ENCODE peak calls at places on chromosomes 16 and 17, in six cellular contexts. E, V, J, S, T and Z are unnamed samples.

GRCh38 chr17:45895969-45896793 is 1.8 kb downstream of the MAPT start:
- DNase-seq in E (no peak), V (peak), J (peak), S (no peak), T (no peak), Z (peak)

GRCh38 chr17:43905400-43905984 is 1.8 kb downstream of the MPP2 start:
- DNase-seq in E (no peak), V (peak), J (no peak), S (no peak), T (no peak), Z (no peak)

GRCh38 chr17:44707755-44708400 is 587 bp upstream of the DBF4B start:
- DNase-seq in E (peak), V (no peak), J (no peak), S (no peak), T (no peak), Z (no peak)

GRCh38 chr16:77066896-77067496 is 124.0 kb upstream of the MON1B start:
- DNase-seq in E (no peak), V (no peak), J (no peak), S (no peak), T (no peak), Z (no peak)

GRCh38 chr16:35776-36305 is 17.6 kb downstream of the POLR3K start:
- DNase-seq in E (no peak), V (no peak), J (no peak), S (no peak), T (no peak), Z (peak)

GRCh38 chr17:68383443-68384321 is 73.6 kb downstream of the WIPI1 start:
- DNase-seq in E (peak), V (no peak), J (peak), S (no peak), T (no peak), Z (peak)

GRCh38 chr16:57000271-57001025 is 11.1 kb downstream of the NLRC5 start:
- DNase-seq in E (peak), V (no peak), J (peak), S (peak), T (peak), Z (peak)

GRCh38 chr16:84518804-84519341 is 14.4 kb upstream of the MEAK7 start:
- DNase-seq in E (no peak), V (no peak), J (no peak), S (no peak), T (peak), Z (no peak)

GRCh38 chr16:73054732-73055481 is 7.0 kb upstream of the ZFHX3 start:
- DNase-seq in E (no peak), V (no peak), J (no peak), S (no peak), T (no peak), Z (peak)

GRCh38 chr17:81148571-81148970 is 16.7 kb upstream of the PVALEF start:
- DNase-seq in E (no peak), V (no peak), J (peak), S (no peak), T (no peak), Z (no peak)

GRCh38 chr16:73071131-73071940 is 23.4 kb upstream of the ZFHX3 start:
- DNase-seq in E (no peak), V (no peak), J (peak), S (peak), T (no peak), Z (peak)

GRCh38 chr16:84985079-84986065 is 26.0 kb downstream of the ZDHHC7 start:
- DNase-seq in E (no peak), V (no peak), J (no peak), S (peak), T (no peak), Z (peak)

GRCh38 chr17:76132574-76133338 is 8.3 kb downstream of the FOXJ1 start:
- DNase-seq in E (no peak), V (peak), J (no peak), S (peak), T (no peak), Z (peak)